ENCODE peak calls at places on chromosomes 11 and 22, in ten cellular contexts. M is immature natural killer cell; P is neural crest cell; H is NCI-H82; V is H7; F is mesenchymal stem cell; K is IMR-90; I is activated effector memory CD4-positive, alpha-beta T cell treated with Interleukin-2 at 50 U/mL for 16 hours; Q is stimulated activated CD8-positive, alpha-beta memory T cell treated with anti-CD3 and anti-CD28 coated beads, Interleukin-7, amount 100 ng/mL, for 1 hour; N is activated naive CD8-positive, alpha-beta T cell treated with anti-CD3 and anti-CD28 coated beads, Interleukin-2, amount 50 U/mL, for 24 hours. X is an unnamed sample.

GRCh38 chr11:75615709-75616108 is 53.1 kb downstream of the MAP6 start:
- DNase-seq in P (no peak), K (no peak), H (peak), I (no peak), Q (no peak), N (no peak), F (no peak), V (peak), M (no peak), X (no peak)

GRCh38 chr11:111334495-111335123 is 36.3 kb downstream of the POU2AF3 start:
- DNase-seq in P (no peak), M (no peak), N (no peak), I (no peak), H (peak), K (no peak), V (no peak), Q (no peak), F (no peak), X (peak)

GRCh38 chr11:1785749-1786261 is 22.1 kb upstream of the CTSD start:
- DNase-seq in I (no peak), N (no peak), V (peak), F (no peak), H (no peak), M (no peak), P (no peak), K (no peak), Q (no peak), X (no peak)

GRCh38 chr22:36384766-36385400 is 2.9 kb downstream of the MYH9 start:
- DNase-seq in K (no peak), Q (no peak), M (no peak), P (peak), F (peak), I (no peak), V (peak), N (no peak), H (no peak), X (no peak)

GRCh38 chr11:97772696-97773095 is 1248.1 kb upstream of the CNTN5 start:
- DNase-seq in F (peak), N (no peak), P (no peak), I (no peak), M (no peak), H (peak), K (no peak), Q (no peak), V (no peak), X (no peak)

GRCh38 chr11:125380756-125381445 is 115.2 kb downstream of the FEZ1 start:
- DNase-seq in Q (no peak), H (no peak), P (no peak), V (no peak), I (no peak), K (no peak), F (no peak), N (no peak), M (no peak), X (no peak)

GRCh38 chr11:19769820-19770219 is 57.2 kb downstream of the NAV2 start:
- DNase-seq in Q (no peak), I (no peak), N (no peak), F (peak), K (peak), P (no peak), V (no peak), M (no peak), H (no peak), X (no peak)

GRCh38 chr11:95625164-95626017 is 164.2 kb downstream of the FAM76B start:
- DNase-seq in M (no peak), N (no peak), H (no peak), F (no peak), I (no peak), Q (no peak), V (no peak), P (no peak), K (no peak), X (no peak)

GRCh38 chr11:75490221-75491181 is 35.2 kb downstream of the GDPD5 start:
- DNase-seq in F (no peak), K (peak), I (no peak), Q (no peak), P (no peak), H (no peak), V (peak), N (no peak), M (no peak), X (no peak)

GRCh38 chr11:93169950-93170561 is 27.7 kb downstream of the SLC36A4 start:
- DNase-seq in F (peak), V (peak), H (peak), P (no peak), M (no peak), I (no peak), Q (no peak), N (no peak), K (peak), X (no peak)

GRCh38 chr11:1881442-1882264 is 10.0 kb downstream of the PRR33 start:
- DNase-seq in Q (no peak), M (no peak), P (no peak), H (no peak), N (peak), K (no peak), F (no peak), V (peak), I (no peak), X (peak)

GRCh38 chr22:26822300-26822699 is 164.9 kb downstream of the MIAT start:
- DNase-seq in V (peak), K (no peak), M (no peak), N (no peak), F (no peak), I (no peak), P (no peak), H (no peak), Q (no peak), X (no peak)

GRCh38 chr11:107591098-107591445 is at the start of gene ELMOD1:
- DNase-seq in N (peak), F (peak), V (peak), H (peak), I (no peak), K (peak), Q (no peak), P (peak), M (no peak), X (peak)

GRCh38 chr11:58707767-58708166 is 24.0 kb downstream of the GLYAT start:
- DNase-seq in N (no peak), P (no peak), V (no peak), F (no peak), M (no peak), Q (no peak), I (no peak), K (no peak), H (no peak), X (no peak)

X was measured in D341Med.